ENCODE peak calls at places on chromosomes 5 and 9, in five cellular contexts. M is WTC11, H is endothelial cell of umbilical vein, V is HepG2, K is K562. N is an unnamed sample.

GRCh38 chr5:161442471-161442870 is 104.1 kb downstream of the GABRB2 start:
- DNase-seq in M (no peak), H (no peak), V (no peak), K (no peak), N (no peak)

GRCh38 chr9:6538666-6539071 is 106.9 kb downstream of the GLDC start:
- DNase-seq in M (no peak), H (no peak), V (no peak), K (no peak), N (no peak)

GRCh38 chr9:125911861-125912260 is 164.7 kb downstream of the PBX3 start:
- DNase-seq in M (no peak), H (no peak), V (no peak), K (no peak), N (no peak)

GRCh38 chr5:68122929-68123328 is 92.6 kb upstream of the PIK3R1 start:
- DNase-seq in M (no peak), H (no peak), V (no peak), K (no peak), N (no peak)

GRCh38 chr5:62341783-62342475 is 35.9 kb downstream of the KIF2A start:
- DNase-seq in M (no peak), H (no peak), V (no peak), K (no peak), N (no peak)

GRCh38 chr5:169803077-169803981 is 166.3 kb downstream of the DOCK2 start:
- DNase-seq in M (no peak), H (no peak), V (no peak), K (peak), N (no peak)

GRCh38 chr5:173205921-173206320 is 29.1 kb downstream of the NKX2-5 start:
- DNase-seq in M (no peak), H (no peak), V (no peak), K (no peak), N (no peak)

GRCh38 chr9:69469136-69469535 is 144.1 kb downstream of the ENTREP1 start:
- DNase-seq in M (no peak), H (peak), V (no peak), K (no peak), N (no peak)

DNA sequence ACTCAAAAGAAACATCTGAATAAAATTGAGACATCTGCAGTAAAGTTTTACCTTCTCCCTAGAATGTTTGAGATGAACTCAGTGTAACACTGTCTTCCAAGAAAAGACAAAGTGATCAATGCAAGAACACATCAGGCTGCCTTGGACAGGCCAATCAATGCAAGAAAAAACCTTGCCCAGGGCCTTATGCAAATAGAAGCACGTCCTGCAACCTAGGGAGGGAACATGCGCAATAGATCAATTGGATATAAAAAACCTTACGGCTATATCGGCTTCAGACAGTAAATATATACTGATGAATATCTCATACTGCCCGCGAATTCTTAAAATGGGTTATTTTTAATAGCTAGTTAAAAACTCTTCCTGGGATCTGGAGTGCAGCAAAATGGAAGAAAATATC is 66.5 kb upstream of the POU5F2 start:
- DNase-seq in M (no peak), H (no peak), V (no peak), K (no peak), N (no peak)
- TF ChIP-seq JUN in M (no peak), H (no peak), V (no peak), K (no peak), N (no peak)

GRCh38 chr5:3650868-3651267 is 55.2 kb downstream of the IRX1 start:
- DNase-seq in M (no peak), H (no peak), V (no peak), K (no peak), N (no peak)

GRCh38 chr5:3654515-3654914 is 58.9 kb downstream of the IRX1 start:
- DNase-seq in M (no peak), H (no peak), V (no peak), K (no peak), N (no peak)

DNA sequence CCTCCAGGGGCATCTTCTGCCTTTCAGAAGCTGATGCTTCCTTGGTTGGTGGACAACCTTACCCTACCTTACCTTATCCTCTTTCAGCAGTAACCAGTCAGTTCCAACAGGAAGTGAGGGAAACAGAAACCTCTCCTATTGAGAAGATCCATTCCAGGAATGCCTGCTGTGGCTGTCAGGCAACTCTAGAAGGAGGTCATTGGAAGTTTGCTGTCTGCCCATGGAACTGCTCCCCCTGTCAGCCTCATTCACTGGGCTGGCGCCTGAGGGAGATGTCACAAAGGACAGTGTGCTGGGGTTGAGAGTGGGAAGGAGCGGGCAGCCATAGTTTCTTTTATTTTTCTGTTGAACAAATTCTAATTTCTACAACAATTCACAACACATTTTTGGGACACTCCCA is 54.7 kb downstream of the IRX1 start:
- DNase-seq in M (no peak), H (no peak), V (no peak), K (no peak), N (no peak)
- TF ChIP-seq JUN in M (no peak), H (no peak), V (no peak), K (no peak), N (no peak)

GRCh38 chr5:180598316-180598701 is 7.0 kb upstream of the SCGB3A1 start:
- DNase-seq in M (peak), H (no peak), V (no peak), K (no peak), N (no peak)

GRCh38 chr5:180600554-180601041 is 9.3 kb upstream of the SCGB3A1 start:
- DNase-seq in M (peak), H (no peak), V (no peak), K (no peak), N (no peak)

GRCh38 chr5:180598797-180599589 is 7.7 kb upstream of the SCGB3A1 start:
- DNase-seq in M (peak), H (no peak), V (no peak), K (no peak), N (no peak)

GRCh38 chr5:180599590-180599914 is 8.3 kb upstream of the SCGB3A1 start:
- DNase-seq in M (peak), H (no peak), V (no peak), K (no peak), N (no peak)

DNA sequence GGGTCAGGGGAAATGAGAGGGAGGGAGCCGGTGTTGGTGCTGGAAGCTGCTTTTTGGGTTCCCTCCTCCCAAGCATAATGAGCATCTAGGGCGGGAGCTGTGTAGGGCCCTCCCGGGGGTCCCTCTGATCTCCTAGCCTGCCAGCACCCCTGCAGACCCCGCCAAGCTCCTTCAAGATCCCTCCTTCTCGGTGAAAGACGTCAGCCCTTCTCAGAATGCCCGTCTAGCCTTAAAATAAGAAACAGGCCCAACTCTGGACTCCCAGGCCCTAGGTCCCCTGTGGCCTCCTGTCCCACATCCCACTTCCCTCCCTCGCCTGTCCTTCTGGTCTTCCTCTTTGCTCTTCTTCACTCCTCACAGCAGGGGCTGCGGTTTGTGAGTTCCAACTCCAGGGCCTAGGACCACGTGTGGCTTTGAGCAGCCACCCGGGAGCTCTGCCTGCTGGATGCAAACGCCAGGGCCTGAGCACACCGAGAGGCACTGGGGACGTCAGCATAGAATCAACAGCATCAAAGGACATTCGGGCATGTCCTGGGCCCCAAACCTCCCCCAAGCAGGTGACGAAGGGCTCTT is 8.8 kb upstream of the SCGB3A1 start:
- DNase-seq in M (peak), H (no peak), V (no peak), K (no peak), N (no peak)
- TF ChIP-seq JUN in M (no peak), H (no peak), V (no peak), K (no peak), N (no peak)

DNA sequence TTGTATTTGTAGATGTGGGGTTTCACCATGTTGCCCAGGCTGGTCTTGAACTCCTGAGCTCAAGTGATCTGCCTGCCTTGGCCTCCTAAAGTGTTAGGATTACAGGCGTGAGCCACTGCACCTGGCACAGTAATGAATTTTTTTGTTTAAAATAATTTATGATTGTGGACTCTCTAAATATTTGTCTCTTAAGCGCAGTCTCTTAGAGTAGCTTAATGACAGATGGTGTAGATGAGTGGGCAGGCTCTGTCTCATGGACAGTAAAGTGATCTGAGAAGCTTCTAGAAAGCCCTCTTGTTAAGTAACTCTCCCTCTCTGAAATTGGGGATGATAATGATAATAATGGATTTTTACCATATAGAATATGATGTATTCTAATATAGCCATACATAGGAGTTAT is 47.5 kb upstream of the KIAA1958 start:
- DNase-seq in M (no peak), H (no peak), V (no peak), K (no peak), N (no peak)
- TF ChIP-seq JUN in M (no peak), H (no peak), V (no peak), K (no peak), N (no peak)

DNA sequence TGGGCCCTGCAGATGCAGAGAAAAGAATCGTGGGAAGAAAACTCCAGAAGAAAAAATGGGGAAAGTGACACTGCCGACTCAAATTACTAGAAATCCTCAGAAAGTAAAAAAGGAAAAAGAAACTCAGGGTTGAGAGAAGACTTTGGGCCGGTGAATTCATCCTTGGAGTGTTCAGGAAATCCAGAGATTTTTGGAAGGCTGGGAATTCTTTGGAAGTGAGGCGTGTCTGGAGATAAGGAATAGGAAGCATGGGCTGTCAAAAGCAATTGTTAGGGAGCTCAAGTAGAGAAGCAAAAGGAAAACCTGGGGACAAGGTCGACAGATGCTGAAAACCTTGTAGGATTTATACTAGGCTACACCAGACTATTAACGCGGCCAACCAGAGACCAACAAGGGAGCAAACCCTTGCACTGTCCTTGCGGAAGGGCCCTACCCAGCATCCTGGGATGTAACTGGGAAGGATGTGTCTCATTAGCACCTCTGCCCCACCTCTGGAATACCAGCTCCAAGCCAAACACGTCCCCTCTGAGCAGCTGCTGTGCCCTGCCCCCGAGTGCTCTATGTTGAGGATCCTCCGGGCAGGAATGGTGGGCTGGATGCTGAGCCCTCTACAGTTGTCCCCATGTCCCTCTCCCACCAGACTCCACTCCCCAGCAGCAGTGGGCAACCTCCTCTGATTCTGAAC is 11.6 kb downstream of the DAB2IP start:
- DNase-seq in M (no peak), H (peak), V (no peak), K (no peak), N (no peak)
- TF ChIP-seq JUN in M (no peak), H (no peak), V (no peak), K (no peak), N (no peak)

GRCh38 chr5:174996941-174997340 is 272.6 kb downstream of the MSX2 start:
- DNase-seq in M (no peak), H (no peak), V (no peak), K (no peak), N (no peak)

GRCh38 chr5:174999581-174999980 is 275.2 kb downstream of the MSX2 start:
- DNase-seq in M (no peak), H (no peak), V (no peak), K (no peak), N (no peak)

GRCh38 chr5:174998131-174998730 is 273.8 kb downstream of the MSX2 start:
- DNase-seq in M (no peak), H (no peak), V (no peak), K (no peak), N (no peak)

GRCh38 chr5:174997688-174998087 is 273.3 kb downstream of the MSX2 start:
- DNase-seq in M (no peak), H (no peak), V (no peak), K (no peak), N (no peak)

GRCh38 chr5:174995827-174996226 is 271.4 kb downstream of the MSX2 start:
- DNase-seq in M (no peak), H (no peak), V (no peak), K (no peak), N (no peak)
- TF ChIP-seq JUN in M (no peak), H (no peak), V (no peak), K (no peak), N (no peak)

DNA sequence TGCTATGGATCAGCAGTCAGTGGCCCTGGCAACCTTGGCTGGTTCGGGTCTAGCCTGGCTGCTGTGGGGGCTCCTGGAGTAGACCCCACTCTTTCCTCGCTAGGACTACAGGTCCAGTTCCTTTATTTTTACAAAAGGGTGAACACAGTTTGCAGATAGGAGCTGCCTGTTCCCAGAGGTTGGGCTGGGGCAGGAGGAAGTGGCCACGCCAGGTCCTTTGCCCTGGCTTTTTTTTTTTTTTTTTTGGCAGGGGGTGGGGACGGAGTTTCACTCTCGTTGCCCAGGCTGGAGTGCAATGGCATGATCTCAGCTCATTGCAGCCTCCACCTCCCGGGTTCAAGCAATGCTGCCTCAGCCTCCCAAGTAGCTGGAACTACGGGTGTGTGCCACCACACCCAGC is 7.9 kb downstream of the SLC2A6 start:
- DNase-seq in M (no peak), H (no peak), V (no peak), K (no peak), N (no peak)
- TF ChIP-seq JUN in M (no peak), H (no peak), V (no peak), K (no peak), N (no peak)

N was measured in A549.